ENCODE peak calls at places on chromosome 7, in seven cellular contexts. One of them, this sample, is unnamed.

GRCh38 chr7:37084303-37084702 is 360.0 kb upstream of the AOAH start:
- DNase-seq in endothelial cell of umbilical vein: no peak
- DNase-seq in mammary epithelial cell: no peak
- DNase-seq in fibroblast of lung: no peak
- DNase-seq in neural progenitor cell: no peak
- DNase-seq in H9: no peak
- DNase-seq in IMR-90: no peak
- DNase-seq in this sample: no peak

GRCh38 chr7:63096141-63096540 is 902.5 kb upstream of the ZNF722 start:
- DNase-seq in mammary epithelial cell: no peak
- DNase-seq in IMR-90: no peak
- DNase-seq in endothelial cell of umbilical vein: no peak
- DNase-seq in neural progenitor cell: no peak
- DNase-seq in H9: no peak
- DNase-seq in fibroblast of lung: no peak
- DNase-seq in this sample: no peak

GRCh38 chr7:108430664-108431063 is 25.6 kb downstream of the NRCAM start:
- DNase-seq in mammary epithelial cell: no peak
- DNase-seq in H9: no peak
- DNase-seq in neural progenitor cell: no peak
- DNase-seq in fibroblast of lung: no peak
- DNase-seq in IMR-90: no peak
- DNase-seq in endothelial cell of umbilical vein: peak; percentile 50
- DNase-seq in this sample: no peak

GRCh38 chr7:142873281-142873784 is 12.2 kb downstream of the TRPV6 start:
- DNase-seq in endothelial cell of umbilical vein: no peak
- DNase-seq in neural progenitor cell: peak; percentile 26
- DNase-seq in mammary epithelial cell: no peak
- DNase-seq in fibroblast of lung: no peak
- DNase-seq in IMR-90: no peak
- DNase-seq in H9: peak; percentile 70
- DNase-seq in this sample: peak; percentile 27

GRCh38 chr7:111090834-111091233 is at the start of gene LRRN3:
- DNase-seq in H9: peak; percentile 24
- DNase-seq in mammary epithelial cell: no peak
- DNase-seq in fibroblast of lung: peak; percentile 75
- DNase-seq in neural progenitor cell: peak; percentile 25
- DNase-seq in endothelial cell of umbilical vein: no peak
- DNase-seq in IMR-90: peak; percentile 61
- DNase-seq in this sample: no peak

GRCh38 chr7:78134256-78134655 is 335.7 kb downstream of the PHTF2 start:
- DNase-seq in IMR-90: peak; percentile 88
- DNase-seq in neural progenitor cell: peak; percentile 37
- DNase-seq in endothelial cell of umbilical vein: peak; percentile 24
- DNase-seq in H9: no peak
- DNase-seq in fibroblast of lung: peak; percentile 58
- DNase-seq in mammary epithelial cell: peak; percentile 23
- DNase-seq in this sample: peak; percentile 63

GRCh38 chr7:137697026-137697425 is 149.7 kb downstream of the DGKI start:
- DNase-seq in neural progenitor cell: no peak
- DNase-seq in endothelial cell of umbilical vein: no peak
- DNase-seq in mammary epithelial cell: no peak
- DNase-seq in H9: no peak
- DNase-seq in fibroblast of lung: peak; percentile 19
- DNase-seq in IMR-90: no peak
- DNase-seq in this sample: no peak

GRCh38 chr7:30896041-30896440 is 15.6 kb upstream of the AQP1 start:
- DNase-seq in endothelial cell of umbilical vein: no peak
- DNase-seq in mammary epithelial cell: no peak
- DNase-seq in IMR-90: no peak
- DNase-seq in H9: no peak
- DNase-seq in neural progenitor cell: no peak
- DNase-seq in fibroblast of lung: no peak
- DNase-seq in this sample: no peak

GRCh38 chr7:82677493-82677892 is 233.9 kb upstream of the CACNA2D1 start:
- DNase-seq in neural progenitor cell: no peak
- DNase-seq in mammary epithelial cell: no peak
- DNase-seq in fibroblast of lung: peak; percentile 58
- DNase-seq in endothelial cell of umbilical vein: no peak
- DNase-seq in IMR-90: peak; percentile 43
- DNase-seq in H9: no peak
- DNase-seq in this sample: no peak

GRCh38 chr7:25908154-25908948 is 243.6 kb upstream of the NFE2L3 start:
- DNase-seq in neural progenitor cell: no peak
- DNase-seq in H9: no peak
- DNase-seq in IMR-90: no peak
- DNase-seq in endothelial cell of umbilical vein: no peak
- DNase-seq in fibroblast of lung: no peak
- DNase-seq in mammary epithelial cell: no peak
- DNase-seq in this sample: no peak

GRCh38 chr7:27727058-27727457 is 12.9 kb upstream of the TAX1BP1 start:
- DNase-seq in IMR-90: no peak
- DNase-seq in neural progenitor cell: no peak
- DNase-seq in endothelial cell of umbilical vein: no peak
- DNase-seq in mammary epithelial cell: no peak
- DNase-seq in H9: no peak
- DNase-seq in fibroblast of lung: no peak
- DNase-seq in this sample: no peak

GRCh38 chr7:155153676-155154075 is 83.6 kb downstream of the HTR5A start:
- DNase-seq in fibroblast of lung: no peak
- DNase-seq in H9: no peak
- DNase-seq in neural progenitor cell: no peak
- DNase-seq in endothelial cell of umbilical vein: no peak
- DNase-seq in IMR-90: no peak
- DNase-seq in mammary epithelial cell: no peak
- DNase-seq in this sample: no peak

GRCh38 chr7:80098795-80099194 is 35.8 kb upstream of the GNAI1 start:
- DNase-seq in fibroblast of lung: no peak
- DNase-seq in neural progenitor cell: peak; percentile 33
- DNase-seq in IMR-90: no peak
- DNase-seq in endothelial cell of umbilical vein: no peak
- DNase-seq in mammary epithelial cell: no peak
- DNase-seq in H9: peak; percentile 41
- DNase-seq in this sample: no peak

GRCh38 chr7:149869867-149870266 is 3.9 kb upstream of the ATP6V0E2 start:
- DNase-seq in neural progenitor cell: no peak
- DNase-seq in fibroblast of lung: no peak
- DNase-seq in mammary epithelial cell: no peak
- DNase-seq in IMR-90: no peak
- DNase-seq in endothelial cell of umbilical vein: no peak
- DNase-seq in H9: peak; percentile 4
- DNase-seq in this sample: no peak

GRCh38 chr7:149870274-149870673 is 3.5 kb upstream of the ATP6V0E2 start:
- DNase-seq in IMR-90: no peak
- DNase-seq in mammary epithelial cell: no peak
- DNase-seq in neural progenitor cell: no peak
- DNase-seq in fibroblast of lung: no peak
- DNase-seq in endothelial cell of umbilical vein: no peak
- DNase-seq in H9: peak; percentile 6
- DNase-seq in this sample: no peak

GRCh38 chr7:149870701-149871483 is 2.9 kb upstream of the ATP6V0E2 start:
- DNase-seq in IMR-90: no peak
- DNase-seq in endothelial cell of umbilical vein: no peak
- DNase-seq in fibroblast of lung: no peak
- DNase-seq in neural progenitor cell: no peak
- DNase-seq in H9: peak; percentile 26
- DNase-seq in mammary epithelial cell: no peak
- DNase-seq in this sample: no peak

GRCh38 chr7:149872419-149873073 is 1.2 kb upstream of the ATP6V0E2 start:
- DNase-seq in fibroblast of lung: peak; percentile 82
- DNase-seq in mammary epithelial cell: peak; percentile 63
- DNase-seq in H9: peak; percentile 74
- DNase-seq in IMR-90: peak; percentile 81
- DNase-seq in endothelial cell of umbilical vein: peak; percentile 80
- DNase-seq in neural progenitor cell: peak; percentile 72
- DNase-seq in this sample: peak; percentile 69

GRCh38 chr7:149871576-149871975 is 2.2 kb upstream of the ATP6V0E2 start:
- DNase-seq in H9: peak; percentile 5
- DNase-seq in mammary epithelial cell: no peak
- DNase-seq in neural progenitor cell: no peak
- DNase-seq in IMR-90: no peak
- DNase-seq in fibroblast of lung: no peak
- DNase-seq in endothelial cell of umbilical vein: no peak
- DNase-seq in this sample: no peak
- H3K4me1 ChIP-seq in H9: no peaks in the 10 kb centered on the region
- H3K4me1 ChIP-seq in mammary epithelial cell: peaks cover 17% of the 10 kb centered on the region
- H3K4me1 ChIP-seq in neural progenitor cell: peaks cover 7% of the 10 kb centered on the region
- H3K4me1 ChIP-seq in IMR-90: peaks cover 8% of the 10 kb centered on the region
- H3K4me1 ChIP-seq in fibroblast of lung: peaks cover 2% of the 10 kb centered on the region
- H3K4me1 ChIP-seq in endothelial cell of umbilical vein: peaks cover 13% of the 10 kb centered on the region
- H3K4me1 ChIP-seq in this sample: peaks cover 16% of the 10 kb centered on the region

GRCh38 chr7:99128076-99128950 is 15.6 kb downstream of the SMURF1 start:
- DNase-seq in endothelial cell of umbilical vein: no peak
- DNase-seq in neural progenitor cell: no peak
- DNase-seq in mammary epithelial cell: no peak
- DNase-seq in fibroblast of lung: no peak
- DNase-seq in IMR-90: no peak
- DNase-seq in H9: no peak
- DNase-seq in this sample: peak; percentile 66
- H4K20me1 ChIP-seq in endothelial cell of umbilical vein: peaks cover 12% of the 10 kb centered on the region
- H4K20me1 ChIP-seq in neural progenitor cell: peaks cover 77% of the 10 kb centered on the region
- H4K20me1 ChIP-seq in mammary epithelial cell: peaks cover 5% of the 10 kb centered on the region
- H4K20me1 ChIP-seq in fibroblast of lung: no peaks in the 10 kb centered on the region
- H4K20me1 ChIP-seq in IMR-90: peaks cover 79% of the 10 kb centered on the region
- H4K20me1 ChIP-seq in H9: no peaks in the 10 kb centered on the region
- H4K20me1 ChIP-seq in this sample: peaks cover 43% of the 10 kb centered on the region

GRCh38 chr7:149023662-149024061 is 4.6 kb downstream of the PDIA4 start:
- DNase-seq in mammary epithelial cell: no peak
- DNase-seq in endothelial cell of umbilical vein: no peak
- DNase-seq in fibroblast of lung: peak; percentile 33
- DNase-seq in IMR-90: no peak
- DNase-seq in neural progenitor cell: no peak
- DNase-seq in H9: no peak
- DNase-seq in this sample: no peak
- H3K9ac ChIP-seq in mammary epithelial cell: no peak overlapping the region
- H3K9ac ChIP-seq in endothelial cell of umbilical vein: no peak overlapping the region
- H3K9ac ChIP-seq in fibroblast of lung: no peak overlapping the region
- H3K9ac ChIP-seq in IMR-90: no peak overlapping the region
- H3K9ac ChIP-seq in neural progenitor cell: peak overlapping the region; percentile 32
- H3K9ac ChIP-seq in H9: no peak overlapping the region
- H3K9ac ChIP-seq in this sample: no peak overlapping the region

GRCh38 chr7:76358478-76359110 is at the start of gene YWHAG:
- DNase-seq in neural progenitor cell: peak; percentile 95
- DNase-seq in IMR-90: peak; percentile 85
- DNase-seq in endothelial cell of umbilical vein: peak; percentile 88
- DNase-seq in H9: peak; percentile 88
- DNase-seq in mammary epithelial cell: peak; percentile 85
- DNase-seq in fibroblast of lung: peak; percentile 82
- DNase-seq in this sample: peak; percentile 73
- H3K4me1 ChIP-seq in neural progenitor cell: peaks cover 30% of the 10 kb centered on the region
- H3K4me1 ChIP-seq in IMR-90: peaks cover 8% of the 10 kb centered on the region
- H3K4me1 ChIP-seq in endothelial cell of umbilical vein: peaks cover 27% of the 10 kb centered on the region
- H3K4me1 ChIP-seq in H9: peaks cover 5% of the 10 kb centered on the region
- H3K4me1 ChIP-seq in mammary epithelial cell: peaks cover 15% of the 10 kb centered on the region
- H3K4me1 ChIP-seq in fibroblast of lung: peaks cover 2% of the 10 kb centered on the region
- H3K4me1 ChIP-seq in this sample: peaks cover 24% of the 10 kb centered on the region

GRCh38 chr7:6384327-6384726 is 63.4 kb downstream of the DAGLB start:
- DNase-seq in fibroblast of lung: no peak
- DNase-seq in neural progenitor cell: no peak
- DNase-seq in mammary epithelial cell: no peak
- DNase-seq in endothelial cell of umbilical vein: no peak
- DNase-seq in H9: no peak
- DNase-seq in IMR-90: no peak
- DNase-seq in this sample: no peak
- H4K20me1 ChIP-seq in fibroblast of lung: peaks cover 9% of the 10 kb centered on the region
- H4K20me1 ChIP-seq in neural progenitor cell: peaks cover 91% of the 10 kb centered on the region
- H4K20me1 ChIP-seq in mammary epithelial cell: peaks cover 25% of the 10 kb centered on the region
- H4K20me1 ChIP-seq in endothelial cell of umbilical vein: peaks cover 24% of the 10 kb centered on the region
- H4K20me1 ChIP-seq in H9: no peaks in the 10 kb centered on the region
- H4K20me1 ChIP-seq in IMR-90: peaks cover 99% of the 10 kb centered on the region
- H4K20me1 ChIP-seq in this sample: peaks cover 48% of the 10 kb centered on the region

GRCh38 chr7:135427166-135427565 is 82.7 kb downstream of the CNOT4 start:
- DNase-seq in mammary epithelial cell: no peak
- DNase-seq in endothelial cell of umbilical vein: no peak
- DNase-seq in IMR-90: no peak
- DNase-seq in neural progenitor cell: no peak
- DNase-seq in H9: no peak
- DNase-seq in fibroblast of lung: no peak
- DNase-seq in this sample: no peak

GRCh38 chr7:135428011-135428410 is 81.9 kb downstream of the CNOT4 start:
- DNase-seq in mammary epithelial cell: no peak
- DNase-seq in IMR-90: no peak
- DNase-seq in neural progenitor cell: no peak
- DNase-seq in endothelial cell of umbilical vein: no peak
- DNase-seq in H9: no peak
- DNase-seq in fibroblast of lung: no peak
- DNase-seq in this sample: no peak

GRCh38 chr7:135434047-135434446 is 75.9 kb downstream of the CNOT4 start:
- DNase-seq in H9: no peak
- DNase-seq in mammary epithelial cell: no peak
- DNase-seq in fibroblast of lung: no peak
- DNase-seq in neural progenitor cell: no peak
- DNase-seq in IMR-90: no peak
- DNase-seq in endothelial cell of umbilical vein: no peak
- DNase-seq in this sample: no peak

GRCh38 chr7:135430626-135431025 is 79.3 kb downstream of the CNOT4 start:
- DNase-seq in fibroblast of lung: no peak
- DNase-seq in mammary epithelial cell: no peak
- DNase-seq in neural progenitor cell: no peak
- DNase-seq in IMR-90: no peak
- DNase-seq in endothelial cell of umbilical vein: no peak
- DNase-seq in H9: no peak
- DNase-seq in this sample: no peak
- H3K9ac ChIP-seq in fibroblast of lung: no peak overlapping the region
- H3K9ac ChIP-seq in mammary epithelial cell: no peak overlapping the region
- H3K9ac ChIP-seq in neural progenitor cell: no peak overlapping the region
- H3K9ac ChIP-seq in IMR-90: no peak overlapping the region
- H3K9ac ChIP-seq in endothelial cell of umbilical vein: no peak overlapping the region
- H3K9ac ChIP-seq in H9: no peak overlapping the region
- H3K9ac ChIP-seq in this sample: no peak overlapping the region

GRCh38 chr7:130888017-130888371 is 154.0 kb upstream of the KLF14 start:
- DNase-seq in mammary epithelial cell: no peak
- DNase-seq in H9: no peak
- DNase-seq in IMR-90: no peak
- DNase-seq in fibroblast of lung: peak; percentile 28
- DNase-seq in neural progenitor cell: no peak
- DNase-seq in endothelial cell of umbilical vein: no peak
- DNase-seq in this sample: no peak
- H3K4me1 ChIP-seq in mammary epithelial cell: peaks cover 72% of the 10 kb centered on the region
- H3K4me1 ChIP-seq in H9: no peaks in the 10 kb centered on the region
- H3K4me1 ChIP-seq in IMR-90: peaks cover 43% of the 10 kb centered on the region
- H3K4me1 ChIP-seq in fibroblast of lung: peaks cover 61% of the 10 kb centered on the region
- H3K4me1 ChIP-seq in neural progenitor cell: peaks cover 14% of the 10 kb centered on the region
- H3K4me1 ChIP-seq in endothelial cell of umbilical vein: peaks cover 73% of the 10 kb centered on the region
- H3K4me1 ChIP-seq in this sample: peaks cover 74% of the 10 kb centered on the region

This sample was measured in PC-3.